ENCODE peak calls at places on chromosomes 1 and 21, in eight cellular contexts. One of them, this sample, is unnamed.

GRCh38 chr1:173507205-173507846 is 30.2 kb downstream of the PRDX6 start:
- DNase-seq in A549: peak
- DNase-seq in SK-N-SH: no peak
- DNase-seq in K562: no peak
- DNase-seq in GM23338: peak
- DNase-seq in HCT116: peak
- DNase-seq in Panc1: peak
- DNase-seq in HepG2: no peak
- DNase-seq in this sample: no peak

GRCh38 chr1:203692565-203693470 is 66.2 kb downstream of the ATP2B4 start:
- DNase-seq in A549: peak
- DNase-seq in SK-N-SH: no peak
- DNase-seq in K562: peak
- DNase-seq in GM23338: no peak
- DNase-seq in HCT116: peak
- DNase-seq in Panc1: no peak
- DNase-seq in HepG2: no peak
- DNase-seq in this sample: no peak

GRCh38 chr1:54808443-54809207 is 7.5 kb upstream of the TTC22 start:
- DNase-seq in A549: peak
- DNase-seq in SK-N-SH: no peak
- DNase-seq in K562: no peak
- DNase-seq in GM23338: no peak
- DNase-seq in HCT116: no peak
- DNase-seq in Panc1: no peak
- DNase-seq in HepG2: no peak
- DNase-seq in this sample: no peak

GRCh38 chr1:214003233-214003632 is 15.5 kb downstream of the PROX1 start:
- DNase-seq in A549: no peak
- DNase-seq in SK-N-SH: no peak
- DNase-seq in K562: peak
- DNase-seq in GM23338: no peak
- DNase-seq in HCT116: no peak
- DNase-seq in Panc1: no peak
- DNase-seq in HepG2: no peak
- DNase-seq in this sample: no peak

GRCh38 chr1:98493469-98493868 is 168.1 kb upstream of the SNX7 start:
- DNase-seq in A549: no peak
- DNase-seq in SK-N-SH: no peak
- DNase-seq in K562: no peak
- DNase-seq in GM23338: no peak
- DNase-seq in HCT116: no peak
- DNase-seq in Panc1: no peak
- DNase-seq in HepG2: no peak
- DNase-seq in this sample: no peak

GRCh38 chr1:14946567-14947285 is 206.8 kb upstream of the TMEM51 start:
- DNase-seq in A549: no peak
- DNase-seq in SK-N-SH: no peak
- DNase-seq in K562: no peak
- DNase-seq in GM23338: no peak
- DNase-seq in HCT116: no peak
- DNase-seq in Panc1: no peak
- DNase-seq in HepG2: no peak
- DNase-seq in this sample: no peak

GRCh38 chr1:51922040-51922439 is 43.5 kb upstream of the NRDC start:
- DNase-seq in A549: no peak
- DNase-seq in SK-N-SH: no peak
- DNase-seq in K562: no peak
- DNase-seq in GM23338: no peak
- DNase-seq in HCT116: no peak
- DNase-seq in Panc1: no peak
- DNase-seq in HepG2: no peak
- DNase-seq in this sample: no peak

GRCh38 chr1:200150721-200151120 is 123.2 kb downstream of the NR5A2 start:
- DNase-seq in A549: peak
- DNase-seq in SK-N-SH: no peak
- DNase-seq in K562: peak
- DNase-seq in GM23338: no peak
- DNase-seq in HCT116: peak
- DNase-seq in Panc1: peak
- DNase-seq in HepG2: no peak
- DNase-seq in this sample: no peak

GRCh38 chr1:67632811-67633478 is 52.1 kb upstream of the GADD45A start:
- DNase-seq in A549: no peak
- DNase-seq in SK-N-SH: peak
- DNase-seq in K562: no peak
- DNase-seq in GM23338: no peak
- DNase-seq in HCT116: no peak
- DNase-seq in Panc1: no peak
- DNase-seq in HepG2: no peak
- DNase-seq in this sample: no peak

GRCh38 chr1:78222225-78222961 is 176.6 kb downstream of the GIPC2 start:
- DNase-seq in A549: no peak
- DNase-seq in SK-N-SH: no peak
- DNase-seq in K562: no peak
- DNase-seq in GM23338: no peak
- DNase-seq in HCT116: no peak
- DNase-seq in Panc1: no peak
- DNase-seq in HepG2: no peak
- DNase-seq in this sample: no peak

GRCh38 chr1:156113263-156114004 is 1.1 kb upstream of the LMNA start:
- DNase-seq in A549: no peak
- DNase-seq in SK-N-SH: peak
- DNase-seq in K562: no peak
- DNase-seq in GM23338: no peak
- DNase-seq in HCT116: no peak
- DNase-seq in Panc1: no peak
- DNase-seq in HepG2: no peak
- DNase-seq in this sample: no peak

GRCh38 chr1:36400825-36401601 is 3.3 kb upstream of the LSM10 start:
- DNase-seq in A549: peak
- DNase-seq in SK-N-SH: no peak
- DNase-seq in K562: peak
- DNase-seq in GM23338: peak
- DNase-seq in HCT116: peak
- DNase-seq in Panc1: no peak
- DNase-seq in HepG2: peak
- DNase-seq in this sample: peak

GRCh38 chr1:202247837-202248795 is 54.5 kb downstream of the LGR6 start:
- DNase-seq in A549: no peak
- DNase-seq in SK-N-SH: no peak
- DNase-seq in K562: no peak
- DNase-seq in GM23338: peak
- DNase-seq in HCT116: no peak
- DNase-seq in Panc1: no peak
- DNase-seq in HepG2: no peak
- DNase-seq in this sample: no peak

GRCh38 chr1:212073490-212073889 is 37.9 kb downstream of the DTL start:
- DNase-seq in A549: no peak
- DNase-seq in SK-N-SH: no peak
- DNase-seq in K562: no peak
- DNase-seq in GM23338: no peak
- DNase-seq in HCT116: no peak
- DNase-seq in Panc1: no peak
- DNase-seq in HepG2: no peak
- DNase-seq in this sample: no peak

GRCh38 chr1:30693366-30693765 is 30.0 kb downstream of the MATN1 start:
- DNase-seq in A549: no peak
- DNase-seq in SK-N-SH: no peak
- DNase-seq in K562: no peak
- DNase-seq in GM23338: no peak
- DNase-seq in HCT116: no peak
- DNase-seq in Panc1: no peak
- DNase-seq in HepG2: no peak
- DNase-seq in this sample: no peak

GRCh38 chr1:180923024-180923841 is 10.5 kb downstream of the KIAA1614 start:
- DNase-seq in A549: no peak
- DNase-seq in SK-N-SH: no peak
- DNase-seq in K562: no peak
- DNase-seq in GM23338: peak
- DNase-seq in HCT116: no peak
- DNase-seq in Panc1: no peak
- DNase-seq in HepG2: peak
- DNase-seq in this sample: no peak

GRCh38 chr21:29920938-29921337 is 18.9 kb downstream of the GRIK1 start:
- DNase-seq in A549: no peak
- DNase-seq in SK-N-SH: no peak
- DNase-seq in K562: no peak
- DNase-seq in GM23338: no peak
- DNase-seq in HCT116: no peak
- DNase-seq in Panc1: no peak
- DNase-seq in HepG2: no peak
- DNase-seq in this sample: no peak

GRCh38 chr1:9992910-9993309 is 4.1 kb upstream of the RBP7 start:
- DNase-seq in A549: no peak
- DNase-seq in SK-N-SH: no peak
- DNase-seq in K562: no peak
- DNase-seq in GM23338: no peak
- DNase-seq in HCT116: no peak
- DNase-seq in Panc1: no peak
- DNase-seq in HepG2: no peak
- DNase-seq in this sample: no peak

GRCh38 chr1:31523012-31523411 is 53.3 kb upstream of the TINAGL1 start:
- DNase-seq in A549: no peak
- DNase-seq in SK-N-SH: no peak
- DNase-seq in K562: no peak
- DNase-seq in GM23338: no peak
- DNase-seq in HCT116: peak
- DNase-seq in Panc1: no peak
- DNase-seq in HepG2: peak
- DNase-seq in this sample: no peak

DNA sequence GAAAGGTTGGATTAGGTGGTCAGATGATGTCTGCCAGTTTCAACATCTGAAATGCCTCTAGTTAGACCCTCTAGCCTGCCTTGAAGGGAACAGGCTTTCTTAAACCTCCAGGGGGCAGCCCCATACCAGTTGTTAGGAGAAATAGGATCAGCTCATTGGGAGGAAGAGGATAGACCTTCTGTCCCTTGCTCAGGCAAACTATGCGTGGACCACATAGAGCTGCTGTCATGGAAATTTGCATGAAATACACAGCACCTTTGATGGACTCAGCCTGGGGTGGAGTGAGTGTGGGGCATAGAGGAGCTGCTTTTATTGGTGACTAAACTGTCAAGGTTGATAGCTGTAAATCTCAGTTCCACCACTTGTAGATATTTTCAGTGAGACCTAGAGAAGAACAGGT is 38.4 kb upstream of the SPAG17 start:
- DNase-seq in A549: no peak
- DNase-seq in SK-N-SH: no peak
- DNase-seq in K562: no peak
- DNase-seq in GM23338: peak
- DNase-seq in HCT116: no peak
- DNase-seq in Panc1: no peak
- DNase-seq in HepG2: peak
- DNase-seq in this sample: peak
- TF ChIP-seq CTCF in A549: no peak
- TF ChIP-seq CTCF in SK-N-SH: peak
- TF ChIP-seq CTCF in K562: peak
- TF ChIP-seq CTCF in GM23338: peak
- TF ChIP-seq CTCF in HCT116: no peak
- TF ChIP-seq CTCF in Panc1: peak
- TF ChIP-seq CTCF in HepG2: peak
- TF ChIP-seq CTCF in this sample: no peak

DNA sequence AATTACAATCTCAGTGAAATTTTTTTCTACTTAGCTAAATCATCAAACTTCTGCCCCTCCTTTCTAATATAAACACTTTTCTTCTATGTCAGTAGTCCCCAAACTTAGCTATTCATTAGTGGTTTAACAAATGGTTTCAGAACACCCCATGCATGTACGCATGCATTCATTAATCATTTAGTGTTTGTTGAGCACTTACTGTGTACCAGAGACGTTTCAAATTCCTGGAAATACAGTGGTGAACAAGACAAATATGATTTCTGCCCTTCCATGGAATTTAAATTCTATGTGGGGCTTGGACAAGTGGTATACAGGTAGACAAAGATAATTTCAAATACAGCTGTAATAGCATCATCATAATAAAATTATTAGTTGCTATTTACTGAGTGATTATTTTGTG is 1.5 kb downstream of the ZBTB40 start:
- DNase-seq in A549: no peak
- DNase-seq in SK-N-SH: no peak
- DNase-seq in K562: no peak
- DNase-seq in GM23338: no peak
- DNase-seq in HCT116: no peak
- DNase-seq in Panc1: no peak
- DNase-seq in HepG2: no peak
- DNase-seq in this sample: no peak
- TF ChIP-seq REST in A549: no peak
- TF ChIP-seq REST in SK-N-SH: no peak
- TF ChIP-seq REST in K562: no peak
- TF ChIP-seq REST in GM23338: no peak
- TF ChIP-seq REST in HCT116: no peak
- TF ChIP-seq REST in Panc1: no peak
- TF ChIP-seq REST in HepG2: no peak
- TF ChIP-seq REST in this sample: no peak

GRCh38 chr21:43866233-43866632 is 1.2 kb downstream of the AGPAT3 start:
- DNase-seq in A549: no peak
- DNase-seq in SK-N-SH: peak
- DNase-seq in K562: peak
- DNase-seq in GM23338: peak
- DNase-seq in HCT116: no peak
- DNase-seq in Panc1: no peak
- DNase-seq in HepG2: no peak
- DNase-seq in this sample: no peak
- H3K4me3 ChIP-seq in A549: peak
- H3K4me3 ChIP-seq in SK-N-SH: peak
- H3K4me3 ChIP-seq in K562: peak
- H3K4me3 ChIP-seq in GM23338: peak
- H3K4me3 ChIP-seq in HCT116: peak
- H3K4me3 ChIP-seq in Panc1: peak
- H3K4me3 ChIP-seq in HepG2: peak
- H3K4me3 ChIP-seq in this sample: peak

GRCh38 chr1:84687703-84688460 is 2.4 kb downstream of the SSX2IP start:
- DNase-seq in A549: no peak
- DNase-seq in SK-N-SH: no peak
- DNase-seq in K562: no peak
- DNase-seq in GM23338: no peak
- DNase-seq in HCT116: no peak
- DNase-seq in Panc1: no peak
- DNase-seq in HepG2: no peak
- DNase-seq in this sample: no peak

GRCh38 chr1:84690397-84691138 is at the start of gene SSX2IP:
- DNase-seq in A549: peak
- DNase-seq in SK-N-SH: peak
- DNase-seq in K562: peak
- DNase-seq in GM23338: peak
- DNase-seq in HCT116: peak
- DNase-seq in Panc1: peak
- DNase-seq in HepG2: peak
- DNase-seq in this sample: peak

GRCh38 chr1:84688461-84689061 is 1.7 kb downstream of the SSX2IP start:
- DNase-seq in A549: no peak
- DNase-seq in SK-N-SH: no peak
- DNase-seq in K562: peak
- DNase-seq in GM23338: no peak
- DNase-seq in HCT116: no peak
- DNase-seq in Panc1: no peak
- DNase-seq in HepG2: no peak
- DNase-seq in this sample: peak

GRCh38 chr1:84691139-84691783 is 1.0 kb upstream of the SSX2IP start:
- DNase-seq in A549: no peak
- DNase-seq in SK-N-SH: peak
- DNase-seq in K562: no peak
- DNase-seq in GM23338: peak
- DNase-seq in HCT116: no peak
- DNase-seq in Panc1: no peak
- DNase-seq in HepG2: no peak
- DNase-seq in this sample: no peak

GRCh38 chr1:84689514-84690396 is 506 bp downstream of the SSX2IP start:
- DNase-seq in A549: peak
- DNase-seq in SK-N-SH: no peak
- DNase-seq in K562: no peak
- DNase-seq in GM23338: peak
- DNase-seq in HCT116: no peak
- DNase-seq in Panc1: no peak
- DNase-seq in HepG2: peak
- DNase-seq in this sample: peak
- TF ChIP-seq CTCF in A549: peak
- TF ChIP-seq CTCF in SK-N-SH: peak
- TF ChIP-seq CTCF in K562: peak
- TF ChIP-seq CTCF in GM23338: peak
- TF ChIP-seq CTCF in HCT116: no peak
- TF ChIP-seq CTCF in Panc1: peak
- TF ChIP-seq CTCF in HepG2: peak
- TF ChIP-seq CTCF in this sample: peak

This sample was measured in HL-60.